ENCODE peak calls at places on chromosomes 13 and 19, in nine cellular contexts. One of them, this sample, is unnamed.

GRCh38 chr13:43331676-43332075 is 308.3 kb downstream of the DNAJC15 start:
- DNase-seq in tibial artery: no peak
- DNase-seq in skeletal muscle cell: peak
- DNase-seq in left colon: no peak
- DNase-seq in HT1080: no peak
- DNase-seq in PC-3: no peak
- DNase-seq in stomach: no peak
- DNase-seq in nephron progenitor cell: no peak
- DNase-seq in effector CD4-positive, alpha-beta T cell: no peak
- DNase-seq in this sample: no peak

GRCh38 chr13:78802912-78803311 is 144.0 kb upstream of the OBI1 start:
- DNase-seq in HT1080: no peak
- DNase-seq in skeletal muscle cell: no peak
- DNase-seq in tibial artery: no peak
- DNase-seq in stomach: no peak
- DNase-seq in left colon: no peak
- DNase-seq in nephron progenitor cell: no peak
- DNase-seq in PC-3: no peak
- DNase-seq in effector CD4-positive, alpha-beta T cell: no peak
- DNase-seq in this sample: no peak

GRCh38 chr19:30070198-30070969 is 128.3 kb downstream of the URI1 start:
- DNase-seq in HT1080: no peak
- DNase-seq in PC-3: no peak
- DNase-seq in stomach: peak
- DNase-seq in tibial artery: no peak
- DNase-seq in skeletal muscle cell: no peak
- DNase-seq in left colon: peak
- DNase-seq in effector CD4-positive, alpha-beta T cell: no peak
- DNase-seq in nephron progenitor cell: no peak
- DNase-seq in this sample: peak

GRCh38 chr19:18494267-18494607 is 27.6 kb downstream of the ELL start:
- DNase-seq in tibial artery: no peak
- DNase-seq in left colon: no peak
- DNase-seq in skeletal muscle cell: no peak
- DNase-seq in stomach: no peak
- DNase-seq in PC-3: no peak
- DNase-seq in HT1080: no peak
- DNase-seq in nephron progenitor cell: no peak
- DNase-seq in effector CD4-positive, alpha-beta T cell: no peak
- DNase-seq in this sample: no peak

GRCh38 chr19:478236-478888 is 17.5 kb upstream of the SHC2 start:
- DNase-seq in stomach: no peak
- DNase-seq in effector CD4-positive, alpha-beta T cell: no peak
- DNase-seq in PC-3: no peak
- DNase-seq in left colon: no peak
- DNase-seq in skeletal muscle cell: no peak
- DNase-seq in tibial artery: no peak
- DNase-seq in nephron progenitor cell: no peak
- DNase-seq in HT1080: no peak
- DNase-seq in this sample: no peak

GRCh38 chr13:38602261-38602660 is 84.6 kb upstream of the FREM2 start:
- DNase-seq in nephron progenitor cell: no peak
- DNase-seq in left colon: no peak
- DNase-seq in effector CD4-positive, alpha-beta T cell: no peak
- DNase-seq in HT1080: peak
- DNase-seq in stomach: no peak
- DNase-seq in tibial artery: no peak
- DNase-seq in PC-3: peak
- DNase-seq in skeletal muscle cell: no peak
- DNase-seq in this sample: no peak

GRCh38 chr13:76980075-76980718 is 11.7 kb upstream of the CLN5 start:
- DNase-seq in nephron progenitor cell: peak
- DNase-seq in effector CD4-positive, alpha-beta T cell: peak
- DNase-seq in stomach: peak
- DNase-seq in skeletal muscle cell: no peak
- DNase-seq in PC-3: peak
- DNase-seq in HT1080: peak
- DNase-seq in tibial artery: peak
- DNase-seq in left colon: peak
- DNase-seq in this sample: peak

GRCh38 chr13:79405501-79405830 is 589 bp downstream of the RBM26 start:
- DNase-seq in stomach: no peak
- DNase-seq in effector CD4-positive, alpha-beta T cell: no peak
- DNase-seq in left colon: no peak
- DNase-seq in tibial artery: no peak
- DNase-seq in PC-3: no peak
- DNase-seq in nephron progenitor cell: no peak
- DNase-seq in HT1080: no peak
- DNase-seq in skeletal muscle cell: no peak
- DNase-seq in this sample: no peak

GRCh38 chr13:24004142-24004541 is 106.8 kb upstream of the C1QTNF9B start:
- DNase-seq in stomach: no peak
- DNase-seq in tibial artery: no peak
- DNase-seq in effector CD4-positive, alpha-beta T cell: no peak
- DNase-seq in PC-3: no peak
- DNase-seq in nephron progenitor cell: no peak
- DNase-seq in HT1080: no peak
- DNase-seq in left colon: no peak
- DNase-seq in skeletal muscle cell: no peak
- DNase-seq in this sample: no peak

GRCh38 chr13:27151798-27152599 is 19.6 kb downstream of the USP12 start:
- DNase-seq in left colon: no peak
- DNase-seq in HT1080: peak
- DNase-seq in nephron progenitor cell: no peak
- DNase-seq in effector CD4-positive, alpha-beta T cell: no peak
- DNase-seq in stomach: no peak
- DNase-seq in tibial artery: no peak
- DNase-seq in skeletal muscle cell: no peak
- DNase-seq in PC-3: peak
- DNase-seq in this sample: no peak

GRCh38 chr19:47813304-47813994 is 8.3 kb upstream of the CRX start:
- DNase-seq in PC-3: peak
- DNase-seq in left colon: peak
- DNase-seq in skeletal muscle cell: no peak
- DNase-seq in nephron progenitor cell: peak
- DNase-seq in HT1080: peak
- DNase-seq in stomach: peak
- DNase-seq in tibial artery: peak
- DNase-seq in effector CD4-positive, alpha-beta T cell: peak
- DNase-seq in this sample: peak

GRCh38 chr19:43768273-43769050 is 12.3 kb downstream of the KCNN4 start:
- DNase-seq in PC-3: peak
- DNase-seq in tibial artery: peak
- DNase-seq in nephron progenitor cell: no peak
- DNase-seq in skeletal muscle cell: no peak
- DNase-seq in effector CD4-positive, alpha-beta T cell: no peak
- DNase-seq in left colon: peak
- DNase-seq in HT1080: no peak
- DNase-seq in stomach: peak
- DNase-seq in this sample: no peak

GRCh38 chr13:30916991-30917390 is 10.9 kb downstream of the MEDAG start:
- DNase-seq in skeletal muscle cell: no peak
- DNase-seq in left colon: no peak
- DNase-seq in PC-3: no peak
- DNase-seq in HT1080: no peak
- DNase-seq in tibial artery: no peak
- DNase-seq in effector CD4-positive, alpha-beta T cell: no peak
- DNase-seq in stomach: no peak
- DNase-seq in nephron progenitor cell: no peak
- DNase-seq in this sample: no peak

GRCh38 chr13:52195052-52195837 is 35.8 kb upstream of the NEK3 start:
- DNase-seq in HT1080: no peak
- DNase-seq in PC-3: peak
- DNase-seq in left colon: peak
- DNase-seq in skeletal muscle cell: peak
- DNase-seq in tibial artery: peak
- DNase-seq in effector CD4-positive, alpha-beta T cell: peak
- DNase-seq in nephron progenitor cell: no peak
- DNase-seq in stomach: peak
- DNase-seq in this sample: no peak

This sample was measured in WERI-Rb-1.